ENCODE peak calls at places on chromosomes 11 and 22, in seven cellular contexts. A, M, D, Q, U, N and K are unnamed samples.

GRCh38 chr11:72491001-72491400 is 56.7 kb upstream of the CLPB start:
- DNase-seq in A (no peak), M (no peak), D (no peak), Q (no peak), U (no peak), N (no peak), K (no peak)

GRCh38 chr11:9170450-9170849 is 79.1 kb upstream of the SCUBE2 start:
- DNase-seq in A (no peak), M (no peak), D (no peak), Q (no peak), U (no peak), N (no peak), K (no peak)

GRCh38 chr11:76723548-76723947 is 53.0 kb upstream of the LRRC32 start:
- DNase-seq in A (no peak), M (no peak), D (no peak), Q (no peak), U (peak; percentile 8), N (no peak), K (no peak)

GRCh38 chr11:325796-326591 is 5.3 kb upstream of the IFITM3 start:
- DNase-seq in A (no peak), M (no peak), D (no peak), Q (no peak), U (peak; percentile 67), N (no peak), K (peak; percentile 79)

GRCh38 chr11:63537293-63538101 is 889 bp downstream of the PLAAT4 start:
- DNase-seq in A (no peak), M (peak; percentile 78), D (no peak), Q (no peak), U (peak; percentile 92), N (no peak), K (no peak)

GRCh38 chr11:64173616-64174355 is 7.9 kb upstream of the MACROD1 start:
- DNase-seq in A (no peak), M (no peak), D (no peak), Q (no peak), U (no peak), N (no peak), K (no peak)

GRCh38 chr11:35932641-35933571 is 11.0 kb upstream of the LDLRAD3 start:
- DNase-seq in A (no peak), M (no peak), D (no peak), Q (no peak), U (no peak), N (peak; percentile 75), K (no peak)

GRCh38 chr11:1889527-1889930 is 2.2 kb downstream of the PRR33 start:
- DNase-seq in A (no peak), M (no peak), D (no peak), Q (no peak), U (no peak), N (no peak), K (no peak)

GRCh38 chr11:94504689-94505293 is 7.5 kb upstream of the C11orf97 start:
- DNase-seq in A (peak; percentile 52), M (peak; percentile 49), D (peak; percentile 27), Q (no peak), U (no peak), N (peak; percentile 4), K (no peak)

GRCh38 chr11:131109256-131109655 is 193.0 kb upstream of the SNX19 start:
- DNase-seq in A (no peak), M (no peak), D (no peak), Q (no peak), U (no peak), N (no peak), K (no peak)

GRCh38 chr11:13228569-13228968 is 49.0 kb upstream of the BMAL1 start:
- DNase-seq in A (no peak), M (no peak), D (no peak), Q (no peak), U (no peak), N (no peak), K (no peak)

GRCh38 chr22:31872209-31872608 is 72.1 kb upstream of the YWHAH start:
- DNase-seq in A (no peak), M (no peak), D (no peak), Q (no peak), U (no peak), N (no peak), K (no peak)

GRCh38 chr11:123690490-123690889 is 36.1 kb upstream of the SCN3B start:
- DNase-seq in A (no peak), M (no peak), D (no peak), Q (no peak), U (no peak), N (no peak), K (no peak)

GRCh38 chr11:26710489-26710888 is 11.4 kb downstream of the SLC5A12 start:
- DNase-seq in A (no peak), M (no peak), D (no peak), Q (no peak), U (no peak), N (no peak), K (no peak)

GRCh38 chr11:114621072-114621471 is 25.5 kb upstream of the NXPE4 start:
- DNase-seq in A (no peak), M (no peak), D (no peak), Q (peak; percentile 30), U (no peak), N (no peak), K (no peak)

GRCh38 chr22:44683237-44683636 is 18.8 kb upstream of the PRR5 start:
- DNase-seq in A (peak; percentile 75), M (no peak), D (no peak), Q (no peak), U (no peak), N (no peak), K (no peak)

GRCh38 chr11:45336136-45336535 is 50.0 kb upstream of the SYT13 start:
- DNase-seq in A (no peak), M (peak; percentile 70), D (no peak), Q (peak; percentile 42), U (no peak), N (no peak), K (no peak)

GRCh38 chr22:46029574-46030200 is 52.7 kb upstream of the WNT7B start:
- DNase-seq in A (no peak), M (no peak), D (no peak), Q (no peak), U (peak; percentile 54), N (no peak), K (peak; percentile 56)

GRCh38 chr11:119085523-119085878 is 820 bp downstream of the HMBS start:
- DNase-seq in A (peak; percentile 34), M (no peak), D (no peak), Q (no peak), U (no peak), N (peak; percentile 68), K (no peak)

GRCh38 chr22:50673231-50674126 is 856 bp downstream of the SHANK3 start:
- DNase-seq in A (no peak), M (no peak), D (no peak), Q (no peak), U (no peak), N (no peak), K (no peak)

GRCh38 chr11:77121096-77121640 is 6.9 kb upstream of the MYO7A start:
- DNase-seq in A (no peak), M (no peak), D (no peak), Q (no peak), U (no peak), N (no peak), K (peak; percentile 60)

GRCh38 chr11:37841016-37841415 is 1243.0 kb upstream of the RAG2 start:
- DNase-seq in A (no peak), M (no peak), D (no peak), Q (no peak), U (no peak), N (no peak), K (no peak)

GRCh38 chr22:26548984-26549383 is 36.7 kb upstream of the TFIP11 start:
- DNase-seq in A (no peak), M (peak; percentile 87), D (no peak), Q (no peak), U (no peak), N (no peak), K (no peak)

GRCh38 chr11:74871037-74871436 is 77.9 kb downstream of the XRRA1 start:
- DNase-seq in A (no peak), M (no peak), D (no peak), Q (no peak), U (no peak), N (no peak), K (no peak)

GRCh38 chr11:69479591-69480271 is 1.7 kb upstream of the LINC01488 start:
- DNase-seq in A (no peak), M (no peak), D (no peak), Q (no peak), U (no peak), N (no peak), K (peak; percentile 57)

GRCh38 chr11:65274734-65275682 is 13.2 kb downstream of the POLA2 start:
- DNase-seq in A (peak; percentile 55), M (peak; percentile 74), D (peak; percentile 58), Q (peak; percentile 91), U (peak; percentile 93), N (peak; percentile 18), K (peak; percentile 72)

GRCh38 chr11:82315093-82315492 is 418.6 kb downstream of the FAM181B start:
- DNase-seq in A (no peak), M (no peak), D (peak; percentile 14), Q (no peak), U (peak; percentile 53), N (no peak), K (no peak)

GRCh38 chr11:35059040-35059439 is 79.9 kb upstream of the CD44 start:
- DNase-seq in A (no peak), M (no peak), D (no peak), Q (no peak), U (no peak), N (peak; percentile 54), K (no peak)

GRCh38 chr11:73219396-73220285 is 1.6 kb downstream of the P2RY2 start:
- DNase-seq in A (no peak), M (no peak), D (no peak), Q (no peak), U (peak; percentile 52), N (no peak), K (no peak)

GRCh38 chr11:2774173-2775082 is 74.6 kb upstream of the KCNQ1OT1 start:
- DNase-seq in A (no peak), M (no peak), D (no peak), Q (peak; percentile 65), U (no peak), N (no peak), K (no peak)

GRCh38 chr22:39941661-39942060 is 18.5 kb upstream of the TMA7B start:
- DNase-seq in A (no peak), M (no peak), D (peak; percentile 31), Q (no peak), U (no peak), N (no peak), K (no peak)

GRCh38 chr11:68980776-68981065 is at the start of gene MRGPRD:
- DNase-seq in A (no peak), M (no peak), D (no peak), Q (peak; percentile 54), U (no peak), N (no peak), K (no peak)

GRCh38 chr11:19372381-19372780 is 131.6 kb upstream of the E2F8 start:
- DNase-seq in A (no peak), M (no peak), D (no peak), Q (no peak), U (no peak), N (no peak), K (no peak)